ENCODE peak calls at places on chromosomes 7 and 10, in eight cellular contexts. G is small intestine; C is stimulated activated CD4-positive, alpha-beta T cell treated with anti-CD3 and anti-CD28 coated beads, Interleukin-2, amount 100 ng/mL, for 24 hours; X is hypothalamus; F is SW480; W is naive thymus-derived CD4-positive, alpha-beta T cell; H is kidney epithelial cell; E is nucleus accumbens. R is an unnamed sample.
A peak's percentile ranks its signal among the peaks of the same experiment; 100 is the strongest.

GRCh38 chr7:137006293-137006692 is 137.8 kb downstream of the CHRM2 start:
- DNase-seq in G (no peak), C (no peak), X (no peak), F (no peak), W (no peak), H (no peak), E (no peak), R (no peak)

GRCh38 chr10:13276749-13277394 is 23.0 kb downstream of the PHYH start:
- DNase-seq in G (no peak), C (no peak), X (no peak), F (no peak), W (no peak), H (no peak), E (no peak), R (no peak)

GRCh38 chr10:76644481-76644880 is 993.1 kb downstream of the KCNMA1 start:
- DNase-seq in G (no peak), C (no peak), X (no peak), F (no peak), W (no peak), H (no peak), E (no peak), R (no peak)

GRCh38 chr7:93632371-93632770 is 57.8 kb upstream of the CALCR start:
- DNase-seq in G (no peak), C (no peak), X (no peak), F (no peak), W (no peak), H (no peak), E (no peak), R (no peak)

GRCh38 chr7:16671811-16672210 is 25.8 kb downstream of the BZW2 start:
- DNase-seq in G (no peak), C (no peak), X (no peak), F (no peak), W (no peak), H (no peak), E (no peak), R (no peak)

GRCh38 chr10:75407296-75407715 is 5.7 kb upstream of the ZNF503 start:
- DNase-seq in G (no peak), C (no peak), X (no peak), F (no peak), W (no peak), H (no peak), E (no peak), R (no peak)

GRCh38 chr10:35783305-35783838 is 141.3 kb upstream of the FZD8 start:
- DNase-seq in G (no peak), C (no peak), X (no peak), F (no peak), W (no peak), H (peak; percentile 81), E (no peak), R (no peak)

GRCh38 chr10:94780844-94781243 is 18.4 kb downstream of the CYP2C19 start:
- DNase-seq in G (no peak), C (no peak), X (no peak), F (no peak), W (no peak), H (no peak), E (no peak), R (no peak)

GRCh38 chr10:99758241-99758891 is 24.1 kb upstream of the ABCC2 start:
- DNase-seq in G (no peak), C (no peak), X (no peak), F (no peak), W (no peak), H (no peak), E (no peak), R (no peak)

GRCh38 chr7:44145419-44145968 is 4.4 kb upstream of the MYL7 start:
- DNase-seq in G (no peak), C (peak; percentile 68), X (no peak), F (no peak), W (peak; percentile 48), H (no peak), E (peak; percentile 24), R (peak; percentile 55)

GRCh38 chr10:78143576-78143975 is 109.9 kb downstream of the RPS24 start:
- DNase-seq in G (no peak), C (no peak), X (no peak), F (no peak), W (no peak), H (no peak), E (no peak), R (no peak)

GRCh38 chr7:108723343-108723957 is 153.8 kb downstream of the DNAJB9 start:
- DNase-seq in G (no peak), C (no peak), X (no peak), F (no peak), W (no peak), H (no peak), E (no peak), R (no peak)

GRCh38 chr10:125057158-125058001 is 103.0 kb downstream of the CTBP2 start:
- DNase-seq in G (no peak), C (no peak), X (peak; percentile 35), F (no peak), W (no peak), H (peak; percentile 67), E (peak; percentile 86), R (peak; percentile 87)

GRCh38 chr10:99983280-99983988 is 26.3 kb downstream of the DNMBP start:
- DNase-seq in G (peak; percentile 79), C (no peak), X (no peak), F (no peak), W (no peak), H (no peak), E (no peak), R (peak; percentile 48)

GRCh38 chr10:61835069-61835908 is 66.2 kb upstream of the ARID5B start:
- DNase-seq in G (peak; percentile 58), C (no peak), X (no peak), F (peak; percentile 36), W (no peak), H (no peak), E (no peak), R (no peak)

GRCh38 chr10:132154931-132155330 is 31.8 kb upstream of the DPYSL4 start:
- DNase-seq in G (no peak), C (no peak), X (no peak), F (no peak), W (no peak), H (no peak), E (no peak), R (no peak)

GRCh38 chr10:88104213-88104612 is 240.8 kb downstream of the PTEN start:
- DNase-seq in G (no peak), C (no peak), X (no peak), F (no peak), W (no peak), H (no peak), E (no peak), R (no peak)

GRCh38 chr7:151491859-151492258 is 27.8 kb downstream of the RHEB start:
- DNase-seq in G (peak; percentile 84), C (no peak), X (no peak), F (peak; percentile 85), W (no peak), H (peak; percentile 82), E (no peak), R (no peak)

GRCh38 chr10:51879238-51879637 is 179.8 kb upstream of the CSTF2T start:
- DNase-seq in G (peak; percentile 5), C (peak; percentile 4), X (no peak), F (no peak), W (peak; percentile 24), H (peak; percentile 95), E (no peak), R (no peak)

GRCh38 chr10:18075881-18076280 is 64.3 kb upstream of the CACNB2 start:
- DNase-seq in G (no peak), C (no peak), X (no peak), F (no peak), W (no peak), H (no peak), E (no peak), R (no peak)

GRCh38 chr10:29658984-29659769 is 24.4 kb upstream of the SVIL start:
- DNase-seq in G (peak; percentile 71), C (peak; percentile 48), X (no peak), F (peak; percentile 96), W (peak; percentile 69), H (peak; percentile 100), E (no peak), R (no peak)

GRCh38 chr10:110138197-110138812 is 69.1 kb upstream of the MXI1 start:
- DNase-seq in G (peak; percentile 68), C (no peak), X (no peak), F (peak; percentile 71), W (no peak), H (no peak), E (no peak), R (no peak)

GRCh38 chr7:155811895-155812761 is at the start of gene SHH:
- DNase-seq in G (no peak), C (no peak), X (no peak), F (peak; percentile 54), W (no peak), H (no peak), E (no peak), R (no peak)

GRCh38 chr7:72445580-72445979 is 33.4 kb upstream of the CALN1 start:
- DNase-seq in G (no peak), C (no peak), X (no peak), F (no peak), W (no peak), H (no peak), E (no peak), R (no peak)

GRCh38 chr10:33600381-33600780 is 265.9 kb upstream of the NRP1 start:
- DNase-seq in G (no peak), C (no peak), X (no peak), F (no peak), W (no peak), H (no peak), E (no peak), R (no peak)

GRCh38 chr7:7868245-7868899 is 100.2 kb upstream of the GLCCI1 start:
- DNase-seq in G (no peak), C (no peak), X (no peak), F (no peak), W (no peak), H (no peak), E (no peak), R (no peak)